ENCODE peak calls at places on chromosomes 6 and 20, in seven cellular contexts. One of them, this sample, is unnamed.

GRCh38 chr20:9415426-9415825 is 99.0 kb upstream of the LAMP5 start:
- DNase-seq in SW480: no peak
- DNase-seq in CD4-positive, alpha-beta T cell: no peak
- DNase-seq in amygdala: no peak
- DNase-seq in breast epithelium: no peak
- DNase-seq in brain microvascular endothelial cell: no peak
- DNase-seq in T-helper 2 cell: no peak
- DNase-seq in this sample: no peak

GRCh38 chr6:56767892-56768531 is 125.3 kb upstream of the DST start:
- DNase-seq in SW480: no peak
- DNase-seq in CD4-positive, alpha-beta T cell: no peak
- DNase-seq in amygdala: no peak
- DNase-seq in breast epithelium: no peak
- DNase-seq in brain microvascular endothelial cell: no peak
- DNase-seq in T-helper 2 cell: no peak
- DNase-seq in this sample: peak

GRCh38 chr6:2558098-2558770 is 192.5 kb downstream of the MYLK4 start:
- DNase-seq in SW480: no peak
- DNase-seq in CD4-positive, alpha-beta T cell: no peak
- DNase-seq in amygdala: no peak
- DNase-seq in breast epithelium: no peak
- DNase-seq in brain microvascular endothelial cell: no peak
- DNase-seq in T-helper 2 cell: no peak
- DNase-seq in this sample: no peak

GRCh38 chr20:41161886-41162285 is 24.5 kb downstream of the PLCG1 start:
- DNase-seq in SW480: no peak
- DNase-seq in CD4-positive, alpha-beta T cell: no peak
- DNase-seq in amygdala: peak
- DNase-seq in breast epithelium: no peak
- DNase-seq in brain microvascular endothelial cell: no peak
- DNase-seq in T-helper 2 cell: no peak
- DNase-seq in this sample: no peak

GRCh38 chr20:10792291-10792690 is 118.5 kb upstream of the JAG1 start:
- DNase-seq in SW480: no peak
- DNase-seq in CD4-positive, alpha-beta T cell: no peak
- DNase-seq in amygdala: no peak
- DNase-seq in breast epithelium: no peak
- DNase-seq in brain microvascular endothelial cell: peak
- DNase-seq in T-helper 2 cell: no peak
- DNase-seq in this sample: peak

GRCh38 chr20:49989234-49990065 is 6.7 kb downstream of the SNAI1 start:
- DNase-seq in SW480: no peak
- DNase-seq in CD4-positive, alpha-beta T cell: no peak
- DNase-seq in amygdala: no peak
- DNase-seq in breast epithelium: no peak
- DNase-seq in brain microvascular endothelial cell: peak
- DNase-seq in T-helper 2 cell: no peak
- DNase-seq in this sample: peak

GRCh38 chr6:87393026-87393622 is 14.6 kb upstream of the CFAP206 start:
- DNase-seq in SW480: peak
- DNase-seq in CD4-positive, alpha-beta T cell: peak
- DNase-seq in amygdala: no peak
- DNase-seq in breast epithelium: no peak
- DNase-seq in brain microvascular endothelial cell: peak
- DNase-seq in T-helper 2 cell: no peak
- DNase-seq in this sample: peak

GRCh38 chr6:41036601-41037000 is 2.4 kb downstream of the UNC5CL start:
- DNase-seq in SW480: no peak
- DNase-seq in CD4-positive, alpha-beta T cell: no peak
- DNase-seq in amygdala: no peak
- DNase-seq in breast epithelium: no peak
- DNase-seq in brain microvascular endothelial cell: no peak
- DNase-seq in T-helper 2 cell: no peak
- DNase-seq in this sample: no peak

GRCh38 chr20:11921326-11921725 is 3.6 kb downstream of the BTBD3 start:
- DNase-seq in SW480: no peak
- DNase-seq in CD4-positive, alpha-beta T cell: no peak
- DNase-seq in amygdala: no peak
- DNase-seq in breast epithelium: no peak
- DNase-seq in brain microvascular endothelial cell: no peak
- DNase-seq in T-helper 2 cell: no peak
- DNase-seq in this sample: no peak

GRCh38 chr20:31670371-31671228 is 32.9 kb downstream of the COX4I2 start:
- DNase-seq in SW480: no peak
- DNase-seq in CD4-positive, alpha-beta T cell: no peak
- DNase-seq in amygdala: peak
- DNase-seq in breast epithelium: peak
- DNase-seq in brain microvascular endothelial cell: peak
- DNase-seq in T-helper 2 cell: no peak
- DNase-seq in this sample: peak

GRCh38 chr6:49915035-49915434 is 48.7 kb upstream of the CRISP1 start:
- DNase-seq in SW480: no peak
- DNase-seq in CD4-positive, alpha-beta T cell: no peak
- DNase-seq in amygdala: no peak
- DNase-seq in breast epithelium: no peak
- DNase-seq in brain microvascular endothelial cell: no peak
- DNase-seq in T-helper 2 cell: no peak
- DNase-seq in this sample: no peak

GRCh38 chr6:106064766-106065165 is 21.4 kb upstream of the PRDM1 start:
- DNase-seq in SW480: no peak
- DNase-seq in CD4-positive, alpha-beta T cell: no peak
- DNase-seq in amygdala: no peak
- DNase-seq in breast epithelium: no peak
- DNase-seq in brain microvascular endothelial cell: no peak
- DNase-seq in T-helper 2 cell: no peak
- DNase-seq in this sample: no peak

This sample was measured in choroid plexus epithelial cell.